ENCODE peak calls at places on chromosomes 11 and 22, in four cellular contexts. One of them, this sample, is unnamed.

GRCh38 chr11:117882539-117882938 is 6.1 kb upstream of the FXYD6 start:
- DNase-seq in CD4-positive, alpha-beta T cell: no peak
- DNase-seq in fibroblast of lung: no peak
- DNase-seq in ascending aorta: no peak
- DNase-seq in this sample: no peak

GRCh38 chr11:74681686-74682651 is 49.3 kb downstream of the CHRDL2 start:
- DNase-seq in CD4-positive, alpha-beta T cell: no peak
- DNase-seq in fibroblast of lung: no peak
- DNase-seq in ascending aorta: peak
- DNase-seq in this sample: no peak

GRCh38 chr22:31846161-31847115 is 92.6 kb downstream of the DEPDC5 start:
- DNase-seq in CD4-positive, alpha-beta T cell: no peak
- DNase-seq in fibroblast of lung: peak
- DNase-seq in ascending aorta: no peak
- DNase-seq in this sample: no peak

GRCh38 chr11:7098235-7098832 is 9.5 kb downstream of the RBMXL2 start:
- DNase-seq in CD4-positive, alpha-beta T cell: no peak
- DNase-seq in fibroblast of lung: peak
- DNase-seq in ascending aorta: no peak
- DNase-seq in this sample: peak

GRCh38 chr11:16607675-16608644 is 130.5 kb upstream of the C11orf58 start:
- DNase-seq in CD4-positive, alpha-beta T cell: no peak
- DNase-seq in fibroblast of lung: peak
- DNase-seq in ascending aorta: peak
- DNase-seq in this sample: no peak

GRCh38 chr11:96744697-96745096 is 354.9 kb downstream of the JRKL start:
- DNase-seq in CD4-positive, alpha-beta T cell: no peak
- DNase-seq in fibroblast of lung: peak
- DNase-seq in ascending aorta: no peak
- DNase-seq in this sample: peak

GRCh38 chr22:27075028-27075678 is 417.8 kb downstream of the MIAT start:
- DNase-seq in CD4-positive, alpha-beta T cell: no peak
- DNase-seq in fibroblast of lung: no peak
- DNase-seq in ascending aorta: no peak
- DNase-seq in this sample: no peak

GRCh38 chr11:16782226-16782919 is 43.9 kb downstream of the C11orf58 start:
- DNase-seq in CD4-positive, alpha-beta T cell: no peak
- DNase-seq in fibroblast of lung: no peak
- DNase-seq in ascending aorta: no peak
- DNase-seq in this sample: no peak

GRCh38 chr11:28461338-28461737 is 353.1 kb downstream of the METTL15 start:
- DNase-seq in CD4-positive, alpha-beta T cell: no peak
- DNase-seq in fibroblast of lung: peak
- DNase-seq in ascending aorta: no peak
- DNase-seq in this sample: peak

GRCh38 chr22:31496735-31497146 is 405 bp downstream of the SFI1 start:
- DNase-seq in CD4-positive, alpha-beta T cell: peak
- DNase-seq in fibroblast of lung: no peak
- DNase-seq in ascending aorta: no peak
- DNase-seq in this sample: no peak

GRCh38 chr11:93198221-93198650 is 445 bp upstream of the SLC36A4 start:
- DNase-seq in CD4-positive, alpha-beta T cell: no peak
- DNase-seq in fibroblast of lung: peak
- DNase-seq in ascending aorta: no peak
- DNase-seq in this sample: no peak

GRCh38 chr11:131609317-131609716 is 238.9 kb downstream of the NTM start:
- DNase-seq in CD4-positive, alpha-beta T cell: no peak
- DNase-seq in fibroblast of lung: peak
- DNase-seq in ascending aorta: no peak
- DNase-seq in this sample: peak

GRCh38 chr11:113506893-113507292 is 31.7 kb upstream of the DRD2 start:
- DNase-seq in CD4-positive, alpha-beta T cell: no peak
- DNase-seq in fibroblast of lung: no peak
- DNase-seq in ascending aorta: no peak
- DNase-seq in this sample: no peak

GRCh38 chr22:46737105-46737975 is 712 bp downstream of the CERK start:
- DNase-seq in CD4-positive, alpha-beta T cell: peak
- DNase-seq in fibroblast of lung: peak
- DNase-seq in ascending aorta: no peak
- DNase-seq in this sample: no peak

GRCh38 chr11:46402957-46403902 is 11.7 kb upstream of the CHRM4 start:
- DNase-seq in CD4-positive, alpha-beta T cell: no peak
- DNase-seq in fibroblast of lung: no peak
- DNase-seq in ascending aorta: no peak
- DNase-seq in this sample: no peak

GRCh38 chr11:17013548-17014320 is 480 bp downstream of the PLEKHA7 start:
- DNase-seq in CD4-positive, alpha-beta T cell: peak
- DNase-seq in fibroblast of lung: no peak
- DNase-seq in ascending aorta: no peak
- DNase-seq in this sample: no peak

GRCh38 chr11:64141081-64141783 is 24.7 kb downstream of the MACROD1 start:
- DNase-seq in CD4-positive, alpha-beta T cell: no peak
- DNase-seq in fibroblast of lung: no peak
- DNase-seq in ascending aorta: no peak
- DNase-seq in this sample: no peak

GRCh38 chr11:121514401-121514981 is 61.7 kb upstream of the SORL1-AS1 start:
- DNase-seq in CD4-positive, alpha-beta T cell: no peak
- DNase-seq in fibroblast of lung: no peak
- DNase-seq in ascending aorta: no peak
- DNase-seq in this sample: no peak

GRCh38 chr11:17719028-17719939 is at the start of gene MYOD1:
- DNase-seq in CD4-positive, alpha-beta T cell: no peak
- DNase-seq in fibroblast of lung: no peak
- DNase-seq in ascending aorta: peak
- DNase-seq in this sample: no peak

GRCh38 chr11:74870485-74870884 is 78.4 kb downstream of the XRRA1 start:
- DNase-seq in CD4-positive, alpha-beta T cell: no peak
- DNase-seq in fibroblast of lung: peak
- DNase-seq in ascending aorta: no peak
- DNase-seq in this sample: no peak

GRCh38 chr22:50576070-50576469 is 2.2 kb downstream of the CPT1B start:
- DNase-seq in CD4-positive, alpha-beta T cell: no peak
- DNase-seq in fibroblast of lung: peak
- DNase-seq in ascending aorta: no peak
- DNase-seq in this sample: peak

GRCh38 chr11:120527111-120527748 is 15.7 kb downstream of the GRIK4 start:
- DNase-seq in CD4-positive, alpha-beta T cell: no peak
- DNase-seq in fibroblast of lung: peak
- DNase-seq in ascending aorta: no peak
- DNase-seq in this sample: no peak

GRCh38 chr11:67267188-67268035 is 1.1 kb downstream of the GRK2 start:
- DNase-seq in CD4-positive, alpha-beta T cell: no peak
- DNase-seq in fibroblast of lung: no peak
- DNase-seq in ascending aorta: peak
- DNase-seq in this sample: no peak

GRCh38 chr11:72983560-72983959 is 158.6 kb downstream of the FCHSD2 start:
- DNase-seq in CD4-positive, alpha-beta T cell: no peak
- DNase-seq in fibroblast of lung: no peak
- DNase-seq in ascending aorta: no peak
- DNase-seq in this sample: no peak

GRCh38 chr22:38941488-38941987 is 15.9 kb upstream of the APOBEC3A start:
- DNase-seq in CD4-positive, alpha-beta T cell: no peak
- DNase-seq in fibroblast of lung: no peak
- DNase-seq in ascending aorta: no peak
- DNase-seq in this sample: no peak

GRCh38 chr11:19071255-19071654 is 10.7 kb upstream of the MRGPRX2 start:
- DNase-seq in CD4-positive, alpha-beta T cell: peak
- DNase-seq in fibroblast of lung: peak
- DNase-seq in ascending aorta: peak
- DNase-seq in this sample: peak

GRCh38 chr11:18277560-18278271 is 11.7 kb downstream of the SAA1 start:
- DNase-seq in CD4-positive, alpha-beta T cell: no peak
- DNase-seq in fibroblast of lung: no peak
- DNase-seq in ascending aorta: no peak
- DNase-seq in this sample: no peak

GRCh38 chr11:24375896-24376295 is 121.0 kb upstream of the LUZP2 start:
- DNase-seq in CD4-positive, alpha-beta T cell: no peak
- DNase-seq in fibroblast of lung: peak
- DNase-seq in ascending aorta: no peak
- DNase-seq in this sample: no peak

GRCh38 chr11:15723966-15724365 is 609.2 kb downstream of the INSC start:
- DNase-seq in CD4-positive, alpha-beta T cell: no peak
- DNase-seq in fibroblast of lung: no peak
- DNase-seq in ascending aorta: no peak
- DNase-seq in this sample: no peak

GRCh38 chr22:26648761-26649363 is 8.5 kb upstream of the MIAT start:
- DNase-seq in CD4-positive, alpha-beta T cell: no peak
- DNase-seq in fibroblast of lung: no peak
- DNase-seq in ascending aorta: no peak
- DNase-seq in this sample: no peak

GRCh38 chr11:12673924-12674570 is at the start of gene TEAD1:
- DNase-seq in CD4-positive, alpha-beta T cell: peak
- DNase-seq in fibroblast of lung: peak
- DNase-seq in ascending aorta: peak
- DNase-seq in this sample: peak

GRCh38 chr11:14503023-14503422 is 3.4 kb upstream of the COPB1 start:
- DNase-seq in CD4-positive, alpha-beta T cell: no peak
- DNase-seq in fibroblast of lung: peak
- DNase-seq in ascending aorta: no peak
- DNase-seq in this sample: no peak
- TF ChIP-seq CTCF in CD4-positive, alpha-beta T cell: no peak
- TF ChIP-seq CTCF in fibroblast of lung: no peak
- TF ChIP-seq CTCF in ascending aorta: no peak
- TF ChIP-seq CTCF in this sample: no peak

DNA sequence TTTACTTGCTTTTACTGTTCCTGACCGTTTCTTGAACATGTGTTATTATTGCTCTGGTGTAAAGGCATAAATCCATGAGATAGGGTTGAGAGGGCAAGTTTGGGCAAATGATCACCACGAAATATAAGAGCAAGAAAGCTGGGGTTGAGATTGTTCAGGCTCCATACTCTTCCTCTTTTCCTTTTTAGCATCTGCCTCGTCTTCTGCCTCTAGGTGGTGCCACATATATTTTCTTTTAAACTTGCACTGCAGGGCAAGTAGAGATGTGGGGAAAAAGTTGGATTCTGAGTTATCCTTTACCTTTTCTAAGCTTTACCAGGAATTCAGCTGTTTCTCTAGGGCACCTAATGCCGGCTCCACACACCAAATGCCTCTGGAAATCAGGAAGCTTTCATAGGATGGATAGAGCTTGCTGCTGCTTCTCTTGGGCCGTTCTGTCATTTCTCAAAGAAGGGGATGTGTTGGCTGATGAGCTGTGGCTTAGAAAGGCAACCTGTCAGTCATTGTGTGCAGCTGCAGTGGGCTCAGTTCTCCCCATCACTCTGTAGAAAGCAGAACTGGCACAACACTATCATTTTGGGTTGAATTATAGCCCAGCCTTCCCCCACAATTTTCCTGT is 98.2 kb downstream of the LDLRAD3 start:
- DNase-seq in CD4-positive, alpha-beta T cell: no peak
- DNase-seq in fibroblast of lung: no peak
- DNase-seq in ascending aorta: no peak
- DNase-seq in this sample: no peak
- TF ChIP-seq CTCF in CD4-positive, alpha-beta T cell: no peak
- TF ChIP-seq CTCF in fibroblast of lung: peak
- TF ChIP-seq CTCF in ascending aorta: peak
- TF ChIP-seq CTCF in this sample: peak

DNA sequence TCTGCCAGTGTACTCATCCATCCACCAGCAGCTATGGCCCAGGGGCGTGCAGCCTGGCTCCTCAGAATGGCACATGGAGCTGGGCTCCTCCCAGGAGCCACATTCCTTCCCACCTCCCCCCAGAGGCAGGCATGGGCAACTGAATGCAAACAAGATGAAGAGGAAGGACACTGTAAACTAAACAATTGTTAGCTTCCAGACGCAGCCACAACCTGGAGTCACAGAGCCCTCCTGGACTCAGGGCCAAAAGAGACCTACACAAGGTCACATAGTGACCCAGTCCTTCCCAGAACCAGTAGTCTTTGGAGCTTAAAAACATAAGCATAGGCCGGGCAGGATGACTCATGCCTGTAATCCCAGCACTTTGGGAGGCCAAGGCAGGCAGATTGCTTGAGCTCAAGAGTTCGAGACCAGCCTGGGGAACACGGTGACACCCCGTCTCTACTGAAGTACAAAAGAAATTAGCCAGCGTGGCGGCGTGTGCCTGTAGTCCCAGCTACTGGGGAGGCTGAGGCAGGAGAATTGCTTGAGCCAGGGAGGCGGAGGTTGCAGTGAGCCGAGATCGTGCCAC is 30.7 kb upstream of the CLDN5 start:
- DNase-seq in CD4-positive, alpha-beta T cell: no peak
- DNase-seq in fibroblast of lung: peak
- DNase-seq in ascending aorta: no peak
- DNase-seq in this sample: no peak
- TF ChIP-seq CTCF in CD4-positive, alpha-beta T cell: no peak
- TF ChIP-seq CTCF in fibroblast of lung: no peak
- TF ChIP-seq CTCF in ascending aorta: no peak
- TF ChIP-seq CTCF in this sample: peak

GRCh38 chr11:119207607-119208006 is 1.5 kb downstream of the CBL start:
- DNase-seq in CD4-positive, alpha-beta T cell: no peak
- DNase-seq in fibroblast of lung: no peak
- DNase-seq in ascending aorta: no peak
- DNase-seq in this sample: no peak

GRCh38 chr11:119207300-119207570 is 1.1 kb downstream of the CBL start:
- DNase-seq in CD4-positive, alpha-beta T cell: no peak
- DNase-seq in fibroblast of lung: peak
- DNase-seq in ascending aorta: no peak
- DNase-seq in this sample: no peak

GRCh38 chr11:119205080-119205479 is 1.1 kb upstream of the CBL start:
- DNase-seq in CD4-positive, alpha-beta T cell: no peak
- DNase-seq in fibroblast of lung: no peak
- DNase-seq in ascending aorta: peak
- DNase-seq in this sample: no peak

GRCh38 chr11:119206512-119207299 is 567 bp downstream of the CBL start:
- DNase-seq in CD4-positive, alpha-beta T cell: peak
- DNase-seq in fibroblast of lung: no peak
- DNase-seq in ascending aorta: peak
- DNase-seq in this sample: no peak

DNA sequence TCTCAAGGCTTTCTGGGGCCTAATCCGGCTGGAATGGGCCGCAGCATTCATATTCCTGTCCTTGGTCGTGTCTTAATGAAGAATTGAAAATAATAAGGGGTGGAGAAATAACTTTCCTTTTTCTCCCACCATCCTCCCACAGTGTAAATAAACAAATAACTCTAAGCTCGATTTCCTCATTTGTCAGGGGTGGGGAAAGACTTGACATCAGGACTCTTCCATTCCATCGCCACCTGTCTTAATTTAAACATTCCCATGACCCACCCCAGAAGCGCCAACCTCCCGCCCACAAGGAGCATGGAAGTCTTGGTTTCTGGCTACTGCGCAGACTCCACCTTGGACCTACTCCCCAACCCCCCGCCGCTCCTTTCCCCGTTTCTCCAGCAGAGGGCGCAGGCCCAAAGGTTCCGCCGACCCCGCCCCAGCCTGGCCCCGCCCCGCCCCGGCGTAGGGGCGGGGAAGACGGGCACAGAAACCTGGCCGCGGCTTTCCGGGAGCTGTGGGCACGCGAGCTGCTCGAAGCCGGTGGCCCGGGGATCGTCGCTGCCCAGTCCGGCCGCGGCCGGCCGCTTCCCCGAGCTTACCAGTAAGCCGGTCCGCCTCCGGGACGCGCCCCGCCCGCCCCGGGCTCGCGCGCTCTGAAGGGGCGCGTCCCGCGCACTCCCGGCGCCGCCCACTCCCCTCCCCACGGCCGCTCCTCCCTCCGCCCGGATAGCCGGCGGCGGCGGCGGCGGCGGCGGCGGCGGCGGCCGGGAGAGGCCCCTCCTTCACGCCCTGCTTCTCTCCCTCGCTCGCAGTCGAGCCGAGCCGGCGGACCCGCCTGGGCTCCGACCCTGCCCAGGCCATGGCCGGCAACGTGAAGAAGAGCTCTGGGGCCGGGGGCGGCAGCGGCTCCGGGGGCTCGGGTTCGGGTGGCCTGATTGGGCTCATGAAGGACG is at the start of gene CBL:
- DNase-seq in CD4-positive, alpha-beta T cell: peak
- DNase-seq in fibroblast of lung: peak
- DNase-seq in ascending aorta: peak
- DNase-seq in this sample: peak
- TF ChIP-seq CTCF in CD4-positive, alpha-beta T cell: peak
- TF ChIP-seq CTCF in fibroblast of lung: peak
- TF ChIP-seq CTCF in ascending aorta: peak
- TF ChIP-seq CTCF in this sample: peak